ENCODE peak calls at places on chromosomes 13 and 19, in ten cellular contexts. Y, O, T, X, I, K, V, S, R and D are unnamed samples.

GRCh38 chr13:23674795-23675640 is 104.8 kb downstream of the TNFRSF19 start:
- DNase-seq in Y (no peak), S (no peak), T (no peak), V (peak), I (no peak), O (peak), X (no peak), K (peak), R (no peak), D (peak)

GRCh38 chr19:17205237-17206140 is 9.7 kb upstream of the USE1 start:
- DNase-seq in S (peak), T (no peak), O (peak), V (peak), X (peak), K (peak), I (peak), Y (peak), R (peak), D (no peak)

GRCh38 chr13:98297043-98297442 is 120.0 kb upstream of the RNF113B start:
- DNase-seq in T (no peak), I (no peak), O (no peak), V (no peak), X (no peak), S (no peak), R (no peak), Y (no peak), K (no peak), D (no peak)

GRCh38 chr19:38538793-38539528 is 78.8 kb downstream of the MAP4K1 start:
- DNase-seq in T (no peak), X (no peak), Y (peak), S (peak), I (no peak), K (peak), R (no peak), O (no peak), V (no peak), D (no peak)

GRCh38 chr13:21043898-21044297 is 17.5 kb downstream of the LATS2 start:
- DNase-seq in V (no peak), T (no peak), R (no peak), K (peak), X (no peak), S (no peak), Y (no peak), I (no peak), O (peak), D (no peak)

GRCh38 chr13:91313103-91313502 is 34.4 kb upstream of the MIR17HG start:
- DNase-seq in R (no peak), Y (no peak), X (no peak), V (peak), I (no peak), O (peak), S (no peak), T (no peak), K (peak), D (no peak)

GRCh38 chr13:114015608-114016295 is 41.9 kb upstream of the C13orf46 start:
- DNase-seq in S (no peak), R (no peak), X (no peak), I (no peak), Y (no peak), V (no peak), K (peak), T (no peak), O (no peak), D (peak)

GRCh38 chr13:50589651-50590054 is 253.8 kb downstream of the DLEU7 start:
- DNase-seq in O (peak), S (no peak), K (peak), T (no peak), V (peak), R (no peak), X (no peak), Y (no peak), I (no peak), D (peak)

GRCh38 chr13:34816543-34816942 is 125.5 kb upstream of the NBEA start:
- DNase-seq in O (peak), R (no peak), I (no peak), X (no peak), T (no peak), V (no peak), K (peak), Y (no peak), S (no peak), D (no peak)

GRCh38 chr19:33302175-33302973 is at the start of gene CEBPA:
- DNase-seq in Y (peak), V (peak), O (peak), T (peak), X (peak), I (peak), S (peak), R (peak), K (peak), D (no peak)

GRCh38 chr19:13299838-13300237 is 149.6 kb downstream of the IER2 start:
- DNase-seq in K (no peak), O (no peak), Y (no peak), S (no peak), T (no peak), R (no peak), X (no peak), V (no peak), I (no peak), D (no peak)

GRCh38 chr19:20422216-20422615 is 143.4 kb downstream of the ZNF737 start:
- DNase-seq in O (no peak), S (no peak), V (no peak), K (no peak), R (no peak), X (no peak), I (no peak), T (no peak), Y (no peak), D (no peak)

GRCh38 chr13:103002279-103002678 is 63.9 kb downstream of the SLC10A2 start:
- DNase-seq in X (peak), Y (no peak), O (no peak), V (no peak), I (no peak), R (no peak), S (no peak), K (no peak), T (no peak), D (no peak)

GRCh38 chr13:110154370-110155031 is 152.5 kb downstream of the COL4A1 start:
- DNase-seq in O (no peak), S (no peak), I (no peak), X (no peak), T (no peak), V (no peak), Y (no peak), R (no peak), K (no peak), D (no peak)

GRCh38 chr19:6065685-6066365 is 44.5 kb downstream of the RFX2 start:
- DNase-seq in V (peak), S (peak), K (peak), Y (peak), T (no peak), O (peak), X (peak), I (no peak), R (no peak), D (no peak)

GRCh38 chr13:28493740-28494536 is 990 bp downstream of the FLT1 start:
- DNase-seq in V (no peak), S (peak), X (no peak), T (no peak), O (no peak), K (no peak), Y (no peak), R (peak), I (no peak), D (no peak)

GRCh38 chr19:10962863-10963262 is 2.0 kb downstream of the SMARCA4 start:
- DNase-seq in I (no peak), V (no peak), X (no peak), T (no peak), R (no peak), K (no peak), S (no peak), O (no peak), Y (no peak), D (no peak)

GRCh38 chr13:83355042-83355441 is 527.2 kb downstream of the SLITRK1 start:
- DNase-seq in Y (no peak), I (no peak), K (no peak), O (no peak), X (no peak), S (no peak), T (no peak), V (no peak), R (no peak), D (no peak)

GRCh38 chr19:13035820-13036365 is 40.6 kb downstream of the NFIX start:
- DNase-seq in I (no peak), V (no peak), K (no peak), T (no peak), X (no peak), S (no peak), Y (no peak), R (no peak), O (no peak), D (no peak)

GRCh38 chr19:34480491-34480890 is 1.1 kb upstream of the WTIP start:
- DNase-seq in O (no peak), I (no peak), S (no peak), R (no peak), X (no peak), V (no peak), K (no peak), T (no peak), Y (no peak), D (no peak)

GRCh38 chr13:104256701-104257100 is 1190.5 kb upstream of the SLC10A2 start:
- DNase-seq in K (no peak), O (no peak), I (no peak), Y (no peak), S (no peak), T (no peak), X (no peak), V (no peak), R (no peak), D (no peak)

GRCh38 chr13:95745752-95746151 is 68.8 kb downstream of the DNAJC3 start:
- DNase-seq in O (no peak), Y (no peak), K (no peak), X (no peak), T (no peak), R (no peak), I (no peak), V (no peak), S (no peak), D (no peak)

GRCh38 chr13:89846890-89847585 is 1500.4 kb upstream of the MIR17HG start:
- DNase-seq in T (no peak), K (no peak), I (no peak), S (no peak), O (peak), V (no peak), Y (no peak), R (no peak), X (no peak), D (no peak)

DNA sequence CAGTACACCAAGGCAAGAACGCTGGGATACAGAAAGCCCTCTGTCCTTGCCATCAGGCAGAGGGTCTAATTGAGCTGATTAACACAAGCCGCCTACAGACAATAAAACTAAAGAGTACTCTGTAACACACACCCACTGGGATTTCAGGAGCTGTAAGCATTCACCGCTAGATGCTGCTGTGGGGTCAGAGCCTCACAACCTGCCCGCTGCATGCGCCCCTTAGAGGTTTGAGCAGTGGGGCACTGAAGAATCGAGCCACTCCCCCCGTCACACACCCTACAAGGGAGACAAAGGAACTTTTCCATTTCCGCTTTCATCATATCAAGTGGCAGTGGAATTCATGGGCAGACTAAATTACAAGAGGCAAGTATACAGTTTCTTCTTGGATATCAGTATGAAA is 1080.6 kb downstream of the PCDH17 start:
- DNase-seq in Y (no peak), S (no peak), I (no peak), T (no peak), K (no peak), O (no peak), X (no peak), V (peak), R (no peak), D (no peak)
- TF ChIP-seq CTCF in Y (no peak), S (no peak), I (no peak), T (no peak), K (no peak), O (no peak), X (no peak), V (no peak), R (no peak), D (no peak)

GRCh38 chr13:74243637-74244526 is 109.7 kb upstream of the KLF12 start:
- DNase-seq in Y (no peak), T (no peak), I (no peak), V (no peak), S (no peak), K (peak), O (peak), R (no peak), X (no peak), D (no peak)

GRCh38 chr13:74248477-74248876 is 114.3 kb upstream of the KLF12 start:
- DNase-seq in V (no peak), K (no peak), S (no peak), R (no peak), I (no peak), T (no peak), Y (no peak), O (no peak), X (no peak), D (no peak)

GRCh38 chr13:74251778-74252519 is 117.7 kb upstream of the KLF12 start:
- DNase-seq in I (no peak), V (no peak), T (no peak), X (no peak), K (peak), Y (no peak), S (no peak), R (no peak), O (no peak), D (peak)

GRCh38 chr13:74250738-74251190 is 116.6 kb upstream of the KLF12 start:
- DNase-seq in X (no peak), V (no peak), Y (no peak), S (no peak), R (no peak), K (peak), T (no peak), O (peak), I (no peak), D (peak)

DNA sequence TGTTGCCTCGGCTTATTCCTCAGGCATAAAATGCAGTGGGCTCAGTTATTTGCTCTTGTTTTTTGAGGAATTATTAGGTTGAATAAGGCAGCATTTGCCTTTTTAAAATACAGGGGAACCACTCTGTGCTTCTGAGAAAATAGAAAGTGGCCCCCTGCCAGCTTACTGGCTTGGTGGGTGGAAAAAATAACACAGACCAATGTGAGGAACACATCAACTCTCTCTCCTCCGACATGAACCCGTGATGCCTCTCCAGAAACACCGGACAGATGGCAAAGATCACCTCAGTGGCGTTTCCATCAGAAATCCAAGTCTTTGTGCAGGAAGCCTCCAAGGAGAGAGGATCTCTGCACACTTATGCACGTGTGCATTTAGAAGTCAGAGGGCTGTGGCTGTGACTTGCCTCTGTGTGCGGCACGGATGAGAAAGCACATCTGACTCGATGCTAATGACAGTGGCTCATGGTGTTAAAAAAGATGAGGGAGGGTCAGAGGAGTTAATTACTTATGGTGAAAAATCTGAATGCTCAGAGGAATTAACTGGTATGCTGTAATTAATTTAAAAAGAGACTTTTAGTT is 112.3 kb upstream of the KLF12 start:
- DNase-seq in V (no peak), K (peak), I (no peak), S (no peak), R (no peak), O (peak), T (no peak), Y (no peak), X (no peak), D (no peak)
- TF ChIP-seq CTCF in V (no peak), K (no peak), I (no peak), S (no peak), R (no peak), O (no peak), T (no peak), Y (no peak), X (no peak), D (no peak)

GRCh38 chr13:58919551-58919950 is 1244.2 kb downstream of the DIAPH3 start:
- DNase-seq in V (no peak), X (no peak), K (no peak), O (no peak), T (no peak), S (no peak), R (no peak), I (no peak), Y (no peak), D (no peak)
- TF ChIP-seq CTCF in V (no peak), X (no peak), K (no peak), O (no peak), T (no peak), S (no peak), R (no peak), I (no peak), Y (no peak), D (no peak)

GRCh38 chr13:60617863-60618733 is 221.1 kb downstream of the TDRD3 start:
- DNase-seq in Y (no peak), I (no peak), V (peak), T (no peak), S (no peak), X (no peak), K (peak), O (peak), R (no peak), D (no peak)
- TF ChIP-seq CTCF in Y (no peak), I (no peak), V (peak), T (peak), S (no peak), X (peak), K (peak), O (peak), R (no peak), D (no peak)